ENCODE peak calls at places on chromosome X, in six cellular contexts. N is A549, X is HepG2, Q is GM23338, A is tibial nerve, D is GM23248. R is an unnamed sample.

GRCh38 chrX:130091976-130092522 is 18.2 kb downstream of the ELF4 start:
- DNase-seq in Q (peak), X (peak), N (no peak), D (no peak), A (no peak), R (no peak)

GRCh38 chrX:139091086-139091485 is 379.6 kb upstream of the FGF13 start:
- DNase-seq in Q (no peak), X (no peak), N (no peak), D (no peak), A (no peak), R (no peak)

GRCh38 chrX:110425222-110425621 is 66.6 kb downstream of the RTL9 start:
- DNase-seq in X (no peak), D (no peak), N (no peak), A (no peak), Q (peak), R (no peak)

GRCh38 chrX:109992203-109992602 is 10.7 kb upstream of the TMEM164 start:
- DNase-seq in D (no peak), A (no peak), Q (no peak), X (no peak), N (no peak), R (no peak)

GRCh38 chrX:31656013-31656412 is 584.2 kb upstream of the FTHL17 start:
- DNase-seq in Q (no peak), A (no peak), N (no peak), D (peak), X (no peak), R (no peak)

GRCh38 chrX:57282568-57282967 is 3.9 kb upstream of the FAAH2 start:
- DNase-seq in N (peak), X (no peak), A (no peak), Q (peak), D (no peak), R (no peak)

GRCh38 chrX:152428596-152428995 is 22.5 kb downstream of the GABRA3 start:
- DNase-seq in N (no peak), Q (no peak), A (no peak), X (no peak), D (no peak), R (no peak)

GRCh38 chrX:99394450-99394849 is 1015.6 kb downstream of the PCDH19 start:
- DNase-seq in N (no peak), Q (peak), X (peak), A (no peak), D (no peak), R (no peak)

DNA sequence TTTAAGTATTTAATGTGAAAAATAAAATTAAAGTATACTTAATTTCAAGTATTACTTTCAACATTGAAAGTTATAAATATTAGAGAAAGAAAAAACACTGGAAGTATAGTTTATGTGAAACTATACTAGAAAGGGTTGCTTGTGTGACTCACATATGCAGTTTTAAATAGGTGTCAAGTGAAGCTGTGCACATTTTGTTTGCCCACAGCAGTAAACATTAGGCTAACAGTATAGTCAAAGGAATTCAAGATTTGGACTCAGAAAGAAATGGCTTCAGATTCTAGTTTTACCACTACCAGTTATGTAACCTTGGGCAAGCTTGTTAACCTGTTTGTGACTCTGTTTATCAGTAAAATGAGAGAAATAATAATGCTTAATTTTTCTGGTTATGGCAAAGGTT is 148.2 kb downstream of the FAM47B start:
- DNase-seq in N (no peak), A (no peak), Q (no peak), X (no peak), D (no peak), R (no peak)
- H3K4me3 ChIP-seq in N (no peak), A (no peak), Q (no peak), X (no peak), D (no peak), R (no peak)

DNA sequence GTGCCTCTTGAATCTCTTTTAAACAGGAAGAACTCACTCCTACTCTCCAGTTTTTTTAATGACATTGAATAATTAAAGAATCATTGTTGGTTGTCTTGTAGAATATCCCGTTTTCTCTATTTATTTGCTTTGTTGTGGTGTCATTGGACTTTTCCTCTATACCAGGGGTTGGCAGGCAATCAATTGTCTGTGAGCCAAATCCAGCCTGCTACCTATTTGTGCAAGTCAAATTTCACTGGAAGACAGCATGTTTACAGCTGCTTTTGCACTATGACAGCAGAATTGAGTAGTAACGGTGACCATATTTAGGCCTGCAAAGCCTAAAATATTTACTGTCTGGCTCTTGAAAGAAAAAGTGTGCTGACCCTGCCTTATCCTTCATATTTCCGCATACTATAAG is 34.8 kb downstream of the POLA1 start:
- DNase-seq in D (no peak), Q (no peak), N (no peak), A (no peak), X (no peak), R (no peak)
- H3K27ac ChIP-seq in D (no peak), Q (no peak), N (no peak), A (no peak), X (no peak), R (no peak)

DNA sequence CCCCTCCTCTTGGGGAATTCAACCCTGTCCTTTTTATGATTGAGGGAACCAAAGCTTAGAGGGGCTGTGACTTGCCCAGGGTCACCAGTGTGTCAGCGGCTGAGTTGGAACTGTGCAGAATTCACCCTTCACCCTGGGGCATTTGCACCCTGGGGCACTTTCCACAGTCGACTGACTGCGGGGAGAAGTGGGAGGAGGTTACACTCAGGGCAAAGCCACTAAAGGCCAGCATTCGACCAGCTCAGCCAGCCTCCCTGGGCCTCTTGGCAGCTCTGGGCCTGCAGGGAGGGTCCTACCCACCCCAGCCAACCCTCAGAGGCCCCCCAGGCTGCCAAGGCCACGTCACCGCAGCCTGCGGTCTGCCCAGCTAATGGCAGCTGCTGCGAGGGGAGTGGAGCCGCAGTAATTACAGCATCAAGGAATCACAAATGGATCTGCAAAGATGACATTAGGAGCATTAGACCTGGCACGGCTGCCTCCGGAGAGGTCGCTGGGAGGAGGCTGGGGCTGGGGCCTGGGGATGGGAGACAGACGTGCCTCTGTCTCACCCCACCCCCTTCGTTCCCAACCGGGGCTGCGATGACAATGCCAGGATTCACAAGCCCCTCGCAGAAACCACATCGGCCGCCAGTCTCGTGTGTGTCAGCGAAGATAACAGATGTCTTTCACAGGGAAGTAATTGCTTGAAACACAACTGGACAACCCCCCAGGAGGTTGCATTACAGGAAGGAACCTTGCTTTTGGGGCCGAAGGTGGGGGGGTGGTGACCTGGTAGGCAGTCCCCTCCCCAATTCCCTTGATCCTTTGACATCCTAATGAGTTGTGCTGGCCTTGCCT is 367.7 kb downstream of the BCOR start:
- DNase-seq in A (no peak), N (no peak), X (no peak), Q (peak), D (peak), R (no peak)
- H3K4me3 ChIP-seq in A (no peak), N (no peak), X (no peak), Q (no peak), D (no peak), R (no peak)

GRCh38 chrX:148517191-148517590 is 16.8 kb downstream of the AFF2 start:
- DNase-seq in Q (no peak), D (peak), N (no peak), X (no peak), A (no peak), R (no peak)

GRCh38 chrX:148522006-148522405 is 21.6 kb downstream of the AFF2 start:
- DNase-seq in D (no peak), Q (no peak), A (no peak), X (no peak), N (no peak), R (no peak)
- H3K27ac ChIP-seq in D (no peak), Q (no peak), A (no peak), X (no peak), N (no peak), R (no peak)

GRCh38 chrX:49072712-49073095 is 1.1 kb downstream of the PRAF2 start:
- DNase-seq in A (no peak), Q (no peak), D (peak), N (no peak), X (no peak), R (no peak)
- H3K4me3 ChIP-seq in A (peak), Q (peak), D (peak), N (peak), X (no peak), R (peak)

DNA sequence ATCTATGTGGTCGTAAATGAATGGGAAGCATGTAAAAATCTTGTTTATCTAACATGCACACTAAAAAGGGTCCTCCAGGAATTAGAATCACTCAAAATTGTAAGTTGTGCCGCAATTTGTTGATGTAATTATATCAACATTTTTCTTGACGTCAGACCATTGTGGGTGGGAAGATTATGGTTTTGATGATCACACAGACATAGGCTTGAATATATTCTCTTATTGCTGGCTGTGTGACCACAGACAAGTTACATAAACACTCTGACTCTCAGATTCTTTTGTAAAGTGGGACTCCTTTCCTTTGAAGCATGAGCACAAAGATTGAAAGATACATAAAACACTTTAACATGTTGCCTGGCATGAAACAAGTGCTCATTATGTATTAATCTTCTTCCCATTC is 51.5 kb downstream of the IL1RAPL1 start:
- DNase-seq in D (no peak), A (no peak), N (no peak), Q (no peak), X (no peak), R (no peak)
- H3K27ac ChIP-seq in D (no peak), A (no peak), N (no peak), Q (peak), X (no peak), R (no peak)

GRCh38 chrX:12949205-12949926 is 25.5 kb upstream of the TMSB4X start:
- DNase-seq in A (no peak), N (no peak), D (peak), X (no peak), Q (no peak), R (no peak)

GRCh38 chrX:12951590-12951965 is 23.3 kb upstream of the TMSB4X start:
- DNase-seq in N (no peak), A (no peak), X (no peak), Q (no peak), D (no peak), R (no peak)

GRCh38 chrX:12950851-12951589 is 23.9 kb upstream of the TMSB4X start:
- DNase-seq in D (peak), A (no peak), Q (peak), N (peak), X (peak), R (no peak)

GRCh38 chrX:12948495-12948894 is 26.4 kb upstream of the TMSB4X start:
- DNase-seq in N (no peak), D (no peak), X (no peak), A (no peak), Q (no peak), R (no peak)

DNA sequence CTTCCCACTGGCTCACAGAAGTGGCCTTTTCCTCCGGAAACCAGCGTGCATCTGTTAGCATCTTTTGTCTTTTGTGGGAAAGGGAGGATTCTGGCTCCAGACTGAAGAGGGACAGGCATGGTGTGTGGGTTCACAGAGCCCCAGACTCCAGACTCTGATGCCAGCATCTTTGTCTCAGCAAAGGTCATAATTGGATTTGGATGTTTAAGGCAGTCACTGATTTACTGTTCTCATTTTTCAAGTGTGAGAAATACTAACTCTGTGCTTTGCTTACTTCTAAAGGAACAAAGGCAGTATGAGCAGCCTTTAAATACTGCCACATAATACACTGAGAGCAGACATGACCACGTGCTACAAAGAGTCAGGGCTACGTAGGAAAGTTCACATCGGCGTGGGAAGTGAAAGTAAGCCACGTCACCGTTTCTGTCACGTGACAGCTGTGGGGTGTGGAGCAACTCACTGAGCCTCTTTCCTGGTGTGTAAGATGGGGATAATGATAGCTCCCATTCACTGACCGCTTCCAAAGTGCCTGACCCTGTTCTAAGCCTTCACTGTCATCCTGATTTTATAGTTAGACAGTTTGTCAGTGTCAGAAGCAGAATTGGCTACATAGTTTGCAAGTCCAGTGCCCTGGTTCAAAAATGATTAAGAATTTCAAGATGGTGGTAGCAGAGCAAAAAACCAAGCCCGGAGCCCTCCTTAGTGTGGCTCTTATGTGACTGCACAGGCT is 24.8 kb upstream of the TMSB4X start:
- DNase-seq in N (no peak), Q (no peak), D (peak), X (no peak), A (peak), R (peak)
- H3K4me3 ChIP-seq in N (no peak), Q (no peak), D (peak), X (no peak), A (no peak), R (no peak)

DNA sequence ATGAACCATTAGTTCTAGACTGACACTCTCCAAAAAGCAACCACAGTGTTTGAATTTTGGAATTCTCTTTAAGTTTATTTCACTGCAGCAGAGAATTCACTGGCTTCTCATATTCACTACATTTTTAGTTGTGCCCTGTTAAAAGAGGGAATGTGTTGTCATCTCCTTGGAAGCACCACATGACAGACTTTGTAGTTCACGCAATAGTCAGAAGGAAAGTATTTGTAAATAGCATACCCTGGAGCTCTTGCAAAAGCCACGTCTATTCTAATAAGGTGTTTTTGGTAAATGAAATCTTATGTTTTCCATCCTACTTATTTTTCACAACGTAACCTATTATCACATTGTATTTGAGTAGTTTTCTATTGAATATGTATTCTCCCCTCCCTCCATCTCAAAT is 25.8 kb downstream of the DOCK11 start:
- DNase-seq in D (peak), Q (no peak), A (no peak), X (no peak), N (no peak), R (no peak)
- H3K27ac ChIP-seq in D (peak), Q (no peak), A (peak), X (no peak), N (peak), R (peak)

GRCh38 chrX:9279271-9279596 is 185.6 kb upstream of the TBL1X start:
- DNase-seq in A (no peak), Q (no peak), D (peak), X (no peak), N (no peak), R (no peak)
- H3K4me3 ChIP-seq in A (no peak), Q (no peak), D (peak), X (no peak), N (no peak), R (no peak)

R was measured in uterus.